ENCODE peak calls at places on chromosomes 16 and 17, in seven cellular contexts. N, B, X, K, V, L and T are unnamed samples.

GRCh38 chr17:9150407-9151090 is 129.2 kb downstream of the NTN1 start:
- DNase-seq in N (no peak), B (no peak), V (no peak), L (no peak), X (no peak), K (no peak), T (peak; percentile 41)

GRCh38 chr17:77495575-77495974 is 354.8 kb downstream of the SEC14L1 start:
- DNase-seq in B (no peak), K (no peak), N (no peak), X (no peak), L (no peak), V (no peak), T (no peak)

GRCh38 chr17:68453991-68454665 is 3.2 kb downstream of the WIPI1 start:
- DNase-seq in N (no peak), B (no peak), V (no peak), K (no peak), X (no peak), L (no peak), T (no peak)

GRCh38 chr17:53168413-53168812 is 654.3 kb upstream of the KIF2B start:
- DNase-seq in X (no peak), V (no peak), B (no peak), N (no peak), L (no peak), K (no peak), T (no peak)

GRCh38 chr17:5365831-5366230 is 53.6 kb downstream of the NUP88 start:
- DNase-seq in V (no peak), B (no peak), N (no peak), X (no peak), L (no peak), K (no peak), T (no peak)

GRCh38 chr16:55250641-55251550 is 73.1 kb upstream of the IRX6 start:
- DNase-seq in N (no peak), X (no peak), K (no peak), V (no peak), B (no peak), L (no peak), T (no peak)

GRCh38 chr17:77011173-77012011 is 129.4 kb upstream of the SEC14L1 start:
- DNase-seq in V (peak; percentile 65), L (no peak), X (no peak), K (no peak), N (no peak), B (peak; percentile 53), T (no peak)

GRCh38 chr16:12862327-12862726 is 39.1 kb upstream of the SHISA9 start:
- DNase-seq in N (no peak), B (no peak), V (no peak), K (no peak), L (no peak), X (no peak), T (no peak)

GRCh38 chr16:19419691-19420060 is 2.0 kb downstream of the TMC5 start:
- DNase-seq in N (no peak), X (no peak), B (no peak), L (no peak), V (no peak), K (no peak), T (no peak)

GRCh38 chr17:19331134-19331533 is 31.4 kb downstream of the B9D1 start:
- DNase-seq in L (no peak), B (no peak), N (no peak), X (no peak), V (no peak), K (no peak), T (no peak)

GRCh38 chr16:87874639-87875472 is 5.5 kb upstream of the SLC7A5 start:
- DNase-seq in V (peak; percentile 84), L (no peak), B (no peak), K (no peak), X (no peak), N (no peak), T (no peak)

GRCh38 chr17:27549251-27549919 is 81.6 kb upstream of the LGALS9 start:
- DNase-seq in K (peak; percentile 71), X (peak; percentile 78), N (no peak), V (no peak), L (no peak), B (no peak), T (no peak)

GRCh38 chr17:63447688-63448005 is 1.5 kb upstream of the CYB561 start:
- DNase-seq in K (no peak), X (no peak), B (no peak), L (no peak), V (no peak), N (no peak), T (no peak)

GRCh38 chr17:15651583-15652110 is 32.1 kb upstream of the FBXW10B start:
- DNase-seq in K (peak; percentile 52), B (peak; percentile 70), V (no peak), N (peak; percentile 78), X (peak; percentile 78), L (no peak), T (peak; percentile 37)

GRCh38 chr17:79739148-79740062 is 8.7 kb downstream of the ENPP7 start:
- DNase-seq in N (no peak), L (no peak), K (no peak), V (no peak), X (no peak), B (no peak), T (no peak)

GRCh38 chr17:8820311-8821010 is 21.3 kb upstream of the MFSD6L start:
- DNase-seq in X (no peak), B (no peak), L (no peak), N (no peak), V (no peak), K (no peak), T (no peak)

GRCh38 chr16:47019563-47019962 is 46.1 kb upstream of the DNAJA2 start:
- DNase-seq in V (no peak), L (no peak), X (peak; percentile 5), N (no peak), B (peak; percentile 13), K (no peak), T (no peak)